ENCODE peak calls at places on chromosomes 12 and 14, in five cellular contexts. M, U, V, S and Y are unnamed samples.

GRCh38 chr14:104633276-104633861 is 28.8 kb upstream of the TMEM179 start:
- DNase-seq in S (no peak), U (no peak), V (no peak), M (no peak), Y (no peak)

GRCh38 chr12:105431537-105431936 is 101.0 kb downstream of the C12orf75 start:
- DNase-seq in U (no peak), V (no peak), S (no peak), M (no peak), Y (no peak)

GRCh38 chr14:81172353-81172752 is 48.4 kb downstream of the GTF2A1 start:
- DNase-seq in M (no peak), U (no peak), V (no peak), S (no peak), Y (no peak)

GRCh38 chr14:76352639-76353281 is 23.2 kb upstream of the ESRRB start:
- DNase-seq in V (peak; percentile 27), M (peak; percentile 22), S (peak; percentile 18), U (peak; percentile 42), Y (peak; percentile 51)

GRCh38 chr14:88013750-88014349 is 8.9 kb downstream of the GPR65 start:
- DNase-seq in U (peak; percentile 77), M (peak; percentile 80), V (peak; percentile 38), S (peak; percentile 47), Y (peak; percentile 66)

GRCh38 chr14:74278080-74278479 is 24.7 kb downstream of the ABCD4 start:
- DNase-seq in M (no peak), V (no peak), S (no peak), U (no peak), Y (no peak)

GRCh38 chr14:68444449-68445168 is 348.3 kb downstream of the ZFP36L1 start:
- DNase-seq in S (no peak), M (no peak), U (no peak), V (no peak), Y (peak; percentile 18)

GRCh38 chr14:59098377-59098776 is 90.1 kb upstream of the DAAM1 start:
- DNase-seq in S (no peak), U (no peak), V (no peak), M (peak; percentile 99), Y (no peak)

GRCh38 chr14:99654235-99655000 is 9.5 kb downstream of the HHIPL1 start:
- DNase-seq in V (no peak), S (peak; percentile 63), U (peak; percentile 31), M (peak; percentile 61), Y (no peak)

GRCh38 chr14:96088911-96089310 is 49.7 kb downstream of the C14orf132 start:
- DNase-seq in S (no peak), M (no peak), V (no peak), U (no peak), Y (no peak)

GRCh38 chr12:5620896-5621295 is 189.0 kb downstream of the NTF3 start:
- DNase-seq in U (no peak), V (no peak), S (no peak), M (no peak), Y (no peak)

GRCh38 chr14:30242742-30243141 is 315.1 kb upstream of the PRKD1 start:
- DNase-seq in U (no peak), M (no peak), V (no peak), S (no peak), Y (no peak)

GRCh38 chr12:2531371-2531770 is 263.4 kb upstream of the FKBP4 start:
- DNase-seq in V (no peak), M (no peak), S (no peak), U (no peak), Y (no peak)

GRCh38 chr14:97113339-97113738 is 316.2 kb downstream of the VRK1 start:
- DNase-seq in U (no peak), V (no peak), S (no peak), M (no peak), Y (no peak)

GRCh38 chr12:94100990-94101901 is 47.1 kb upstream of the PLXNC1 start:
- DNase-seq in S (peak; percentile 72), M (peak; percentile 60), V (peak; percentile 54), U (peak; percentile 70), Y (peak; percentile 91)

GRCh38 chr14:58646479-58646878 is 8.7 kb downstream of the DACT1 start:
- DNase-seq in S (no peak), U (no peak), V (no peak), M (no peak), Y (no peak)

GRCh38 chr12:54300732-54301427 is at the start of gene NFE2:
- DNase-seq in M (peak; percentile 60), V (peak; percentile 18), S (no peak), U (no peak), Y (peak; percentile 76)

GRCh38 chr14:92759300-92759678 is 10.9 kb upstream of the LGMN start:
- DNase-seq in M (peak; percentile 28), V (no peak), S (no peak), U (no peak), Y (no peak)

GRCh38 chr14:34496007-34496678 is 34.1 kb upstream of the SPTSSA start:
- DNase-seq in V (no peak), M (no peak), U (peak; percentile 28), S (peak; percentile 52), Y (no peak)